ENCODE peak calls at places on chromosomes 12 and 14, in five cellular contexts. B, N, D, O and P are unnamed samples.

GRCh38 chr12:96399919-96400630 is at the start of gene CDK17:
- DNase-seq in B (no peak), N (peak), D (peak), O (peak), P (peak)

GRCh38 chr14:47678993-47679392 is 3.6 kb upstream of the MDGA2 start:
- DNase-seq in B (no peak), N (no peak), D (no peak), O (no peak), P (no peak)

GRCh38 chr12:56941299-56942017 is 7.2 kb upstream of the SDR9C7 start:
- DNase-seq in B (no peak), N (peak), D (no peak), O (no peak), P (no peak)

GRCh38 chr12:5073838-5074237 is 30.2 kb downstream of the KCNA5 start:
- DNase-seq in B (no peak), N (no peak), D (no peak), O (no peak), P (no peak)

GRCh38 chr14:96176811-96177211 is 27.8 kb upstream of the BDKRB2 start:
- DNase-seq in B (no peak), N (no peak), D (no peak), O (no peak), P (peak)

GRCh38 chr12:49462103-49462739 is 76.6 kb upstream of the KCNH3 start:
- DNase-seq in B (no peak), N (no peak), D (no peak), O (no peak), P (no peak)

GRCh38 chr14:93042968-93043940 is 72.5 kb downstream of the ITPK1 start:
- DNase-seq in B (no peak), N (no peak), D (no peak), O (no peak), P (no peak)

GRCh38 chr12:124750787-124751471 is 112.7 kb downstream of the SCARB1 start:
- DNase-seq in B (no peak), N (no peak), D (no peak), O (no peak), P (no peak)

GRCh38 chr12:67327466-67327865 is 58.3 kb downstream of the CAND1 start:
- DNase-seq in B (no peak), N (no peak), D (no peak), O (no peak), P (no peak)

GRCh38 chr14:24315807-24316596 is 4.7 kb downstream of the LTB4R start:
- DNase-seq in B (no peak), N (no peak), D (no peak), O (no peak), P (peak)

GRCh38 chr14:70654609-70655008 is 12.9 kb downstream of the TTC9 start:
- DNase-seq in B (no peak), N (peak), D (no peak), O (no peak), P (no peak)

GRCh38 chr12:65800928-65801327 is 23.4 kb upstream of the HMGA2 start:
- DNase-seq in B (no peak), N (no peak), D (no peak), O (no peak), P (no peak)

GRCh38 chr12:67910360-67911292 is 78.6 kb upstream of the IFNG-AS1 start:
- DNase-seq in B (no peak), N (no peak), D (no peak), O (no peak), P (no peak)

GRCh38 chr12:101604132-101604531 is 9.4 kb downstream of the MYBPC1 start:
- DNase-seq in B (no peak), N (no peak), D (no peak), O (no peak), P (no peak)